ENCODE peak calls at places on chromosome 21, in five cellular contexts. S is A549, H is K562, M is HepG2, B is GM12878. V is an unnamed sample.

GRCh38 chr21:44461438-44462089 is 6.3 kb downstream of the LRRC3 start:
- DNase-seq in M (peak), S (no peak), B (no peak), H (peak), V (no peak)

GRCh38 chr21:36232641-36233040 is 76.0 kb downstream of the DOP1B start:
- DNase-seq in S (no peak), H (no peak), B (no peak), M (no peak), V (no peak)

GRCh38 chr21:30491963-30492428 is at the start of gene KRTAP19-3:
- DNase-seq in B (no peak), M (no peak), S (no peak), H (no peak), V (no peak)

GRCh38 chr21:37503848-37504467 is 137.4 kb downstream of the DYRK1A start:
- DNase-seq in H (no peak), M (peak), B (no peak), S (no peak), V (no peak)

GRCh38 chr21:23452384-23453083 is 2154.7 kb downstream of the MRPL39 start:
- DNase-seq in B (no peak), H (no peak), S (no peak), M (no peak), V (peak)

GRCh38 chr21:43893536-43894205 is 28.6 kb downstream of the AGPAT3 start:
- DNase-seq in H (peak), S (no peak), M (no peak), B (no peak), V (no peak)

GRCh38 chr21:31279986-31280385 is 64.1 kb downstream of the TIAM1 start:
- DNase-seq in H (no peak), S (no peak), B (no peak), M (no peak), V (no peak)

GRCh38 chr21:41388259-41388658 is 26.4 kb downstream of the MX2 start:
- DNase-seq in S (no peak), H (no peak), B (no peak), M (no peak), V (no peak)

GRCh38 chr21:24045775-24046215 is 1561.5 kb downstream of the MRPL39 start:
- DNase-seq in M (no peak), H (no peak), S (peak), B (no peak), V (peak)

GRCh38 chr21:44405948-44406872 is 49.1 kb upstream of the LRRC3 start:
- DNase-seq in S (no peak), M (no peak), B (no peak), H (no peak), V (no peak)

GRCh38 chr21:38037416-38037815 is 121.2 kb upstream of the KCNJ6 start:
- DNase-seq in B (no peak), H (no peak), S (peak), M (no peak), V (no peak)

GRCh38 chr21:26280715-26281310 is 110.2 kb upstream of the APP start:
- DNase-seq in S (no peak), H (no peak), B (no peak), M (no peak), V (no peak)

GRCh38 chr21:31351973-31352372 is 7.9 kb upstream of the TIAM1 start:
- DNase-seq in H (no peak), B (no peak), S (no peak), M (no peak), V (no peak)

GRCh38 chr21:44804762-44805161 is 3.1 kb upstream of the UBE2G2 start:
- DNase-seq in M (no peak), H (no peak), S (no peak), B (no peak), V (no peak)

GRCh38 chr21:22019766-22020165 is 1021.6 kb downstream of the NCAM2 start:
- DNase-seq in H (no peak), M (no peak), S (no peak), B (no peak), V (no peak)

GRCh38 chr21:18155508-18156193 is 89.0 kb upstream of the CHODL start:
- DNase-seq in H (no peak), M (no peak), B (no peak), S (no peak), V (no peak)

GRCh38 chr21:26920055-26920454 is 46.8 kb downstream of the ADAMTS5 start:
- DNase-seq in B (no peak), M (no peak), S (no peak), H (no peak), V (no peak)

GRCh38 chr21:37532868-37533780 is 166.6 kb downstream of the DYRK1A start:
- DNase-seq in B (no peak), S (peak), M (no peak), H (peak), V (peak)

GRCh38 chr21:19198801-19199200 is 795.2 kb upstream of the TMPRSS15 start:
- DNase-seq in B (no peak), H (no peak), S (no peak), M (no peak), V (no peak)

GRCh38 chr21:44085491-44086321 is 21.5 kb upstream of the PWP2 start:
- DNase-seq in H (no peak), S (no peak), B (no peak), M (no peak), V (no peak)

GRCh38 chr21:18117116-18117515 is 127.5 kb upstream of the CHODL start:
- DNase-seq in S (no peak), H (no peak), B (no peak), M (no peak), V (no peak)

GRCh38 chr21:37427221-37427620 is 60.6 kb downstream of the DYRK1A start:
- DNase-seq in B (no peak), M (no peak), H (no peak), S (no peak), V (no peak)

GRCh38 chr21:32749662-32750061 is 21.8 kb upstream of the SYNJ1 start:
- DNase-seq in B (no peak), S (no peak), M (no peak), H (no peak), V (no peak)

GRCh38 chr21:43865471-43866181 is 603 bp downstream of the AGPAT3 start:
- DNase-seq in B (no peak), S (no peak), H (peak), M (no peak), V (no peak)

GRCh38 chr21:44713846-44714245 is 2.5 kb upstream of the TSPEAR start:
- DNase-seq in S (no peak), M (no peak), B (no peak), H (no peak), V (no peak)

GRCh38 chr21:24225432-24225831 is 1381.8 kb downstream of the MRPL39 start:
- DNase-seq in H (no peak), M (no peak), B (no peak), S (no peak), V (no peak)

GRCh38 chr21:44875341-44875740 is 1.9 kb upstream of the PTTG1IP start:
- DNase-seq in H (no peak), S (peak), M (no peak), B (no peak), V (no peak)

GRCh38 chr21:36203603-36203889 is 46.9 kb downstream of the DOP1B start:
- DNase-seq in H (no peak), S (peak), M (peak), B (peak), V (no peak)

GRCh38 chr21:17763286-17764037 is 55.7 kb downstream of the C21orf91 start:
- DNase-seq in M (no peak), H (no peak), S (no peak), B (no peak), V (no peak)

GRCh38 chr21:41439245-41439644 is 13.2 kb downstream of the MX1 start:
- DNase-seq in S (no peak), B (no peak), M (no peak), H (no peak), V (no peak)

GRCh38 chr21:26422138-26422537 is 150.9 kb downstream of the CYYR1 start:
- DNase-seq in H (no peak), S (no peak), B (no peak), M (no peak), V (no peak)

GRCh38 chr21:17613242-17613676 is 558 bp upstream of the BTG3 start:
- DNase-seq in B (no peak), M (no peak), S (peak), H (no peak), V (no peak)

GRCh38 chr21:37226356-37226920 is 40.7 kb downstream of the VPS26C start:
- DNase-seq in B (no peak), S (no peak), H (no peak), M (no peak), V (no peak)

GRCh38 chr21:45922648-45923047 is 58.9 kb upstream of the COL6A1 start:
- DNase-seq in H (no peak), S (no peak), M (no peak), B (no peak), V (no peak)
- TF ChIP-seq ESRRA in H (no peak), S (no peak), M (no peak), B (no peak), V (no peak)

GRCh38 chr21:39189857-39190604 is 6.8 kb upstream of the PSMG1 start:
- DNase-seq in B (no peak), H (no peak), M (no peak), S (no peak), V (no peak)
- TF ChIP-seq MAX in B (no peak), H (no peak), M (no peak), S (no peak), V (no peak)

GRCh38 chr21:42541174-42541573 is 27.5 kb downstream of the SLC37A1 start:
- DNase-seq in S (no peak), H (no peak), M (no peak), B (no peak), V (no peak)
- TF ChIP-seq ESRRA in S (no peak), H (no peak), M (no peak), B (no peak), V (no peak)

DNA sequence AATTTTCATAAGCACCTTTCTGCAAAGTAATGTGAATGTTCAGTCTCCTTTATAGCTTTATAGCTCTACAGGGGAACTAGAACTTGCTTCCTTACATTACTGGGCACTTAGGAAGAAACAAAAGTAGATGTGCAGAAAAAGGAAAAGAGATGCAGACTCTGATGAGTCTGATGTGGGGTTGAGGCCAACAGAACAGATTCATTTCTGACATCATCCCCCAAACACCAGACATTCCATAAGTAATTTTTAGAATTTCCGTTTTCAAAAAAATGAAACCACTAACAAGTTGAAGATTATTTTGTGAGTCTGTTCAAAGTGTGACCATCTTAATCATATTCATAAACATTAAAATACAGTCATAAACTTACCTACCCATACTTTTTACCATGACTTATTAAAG is 96.0 kb downstream of the NRIP1 start:
- DNase-seq in M (no peak), S (no peak), H (no peak), B (no peak), V (no peak)
- TF ChIP-seq MAX in M (no peak), S (no peak), H (no peak), B (no peak), V (no peak)

DNA sequence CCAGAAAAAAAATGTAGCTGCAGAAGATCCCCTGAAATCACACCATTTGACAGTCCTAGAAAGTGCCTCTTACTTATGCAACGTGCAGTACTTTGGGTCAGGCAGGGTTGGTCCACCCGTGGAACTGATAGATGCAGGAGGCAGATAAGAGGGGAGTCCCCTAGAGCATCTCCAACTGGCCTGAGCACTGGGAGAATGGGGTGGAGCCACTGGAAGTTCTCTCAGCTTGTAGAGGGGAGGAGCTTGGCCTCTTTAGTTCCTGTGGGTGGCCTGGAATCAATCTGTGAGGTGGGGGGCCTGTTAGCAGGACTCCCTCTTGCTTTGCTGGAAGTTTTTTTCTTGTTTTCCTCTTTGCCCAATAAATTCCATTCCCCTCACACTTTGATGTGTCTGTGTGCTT is 335.7 kb upstream of the NCAM2 start:
- DNase-seq in H (no peak), M (no peak), S (no peak), B (no peak), V (peak)
- TF ChIP-seq ESRRA in H (no peak), M (no peak), S (no peak), B (no peak), V (no peak)

GRCh38 chr21:33817663-33818433 is 97.8 kb downstream of the ATP5PO start:
- DNase-seq in S (no peak), M (no peak), H (no peak), B (no peak), V (no peak)
- TF ChIP-seq MAX in S (no peak), M (no peak), H (no peak), B (no peak), V (no peak)

GRCh38 chr21:42624095-42624830 is 29.2 kb upstream of the PDE9A start:
- DNase-seq in H (no peak), M (peak), S (peak), B (no peak), V (no peak)
- TF ChIP-seq ESRRA in H (no peak), M (no peak), S (no peak), B (no peak), V (no peak)

GRCh38 chr21:14736162-14736561 is 190.0 kb upstream of the SAMSN1 start:
- DNase-seq in M (no peak), H (no peak), S (no peak), B (peak), V (no peak)

GRCh38 chr21:14734191-14734590 is 188.1 kb upstream of the SAMSN1 start:
- DNase-seq in S (no peak), M (no peak), B (no peak), H (no peak), V (no peak)

GRCh38 chr21:14736672-14737071 is 190.6 kb upstream of the SAMSN1 start:
- DNase-seq in B (no peak), S (no peak), H (no peak), M (no peak), V (no peak)

GRCh38 chr21:14737278-14737677 is 191.2 kb upstream of the SAMSN1 start:
- DNase-seq in S (no peak), B (no peak), H (no peak), M (no peak), V (no peak)

GRCh38 chr21:14734833-14735232 is 188.7 kb upstream of the SAMSN1 start:
- DNase-seq in H (no peak), M (no peak), S (no peak), B (no peak), V (no peak)
- TF ChIP-seq MAX in H (no peak), M (no peak), S (no peak), B (no peak), V (no peak)

DNA sequence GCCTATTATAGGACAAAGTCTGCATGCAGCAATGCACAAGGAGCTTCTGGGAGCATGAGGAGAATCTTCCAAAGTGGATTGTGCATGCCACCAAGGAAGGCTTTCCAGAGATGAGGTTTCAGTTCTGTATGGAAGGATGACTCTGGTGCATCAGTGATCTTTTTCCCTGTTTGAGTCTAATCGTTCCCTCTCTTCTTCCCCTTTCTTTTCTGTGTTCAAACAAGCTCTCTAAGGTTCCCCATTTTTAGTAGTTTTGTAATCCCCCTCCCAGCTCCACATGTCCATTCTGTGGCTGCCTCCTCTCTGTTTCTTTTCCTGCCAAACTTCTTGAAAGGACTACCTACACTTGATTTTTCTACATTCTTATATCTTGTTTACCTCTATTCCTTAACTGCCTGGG is 43.3 kb upstream of the USP25 start:
- DNase-seq in B (no peak), M (no peak), H (no peak), S (no peak), V (no peak)
- TF ChIP-seq ESRRA in B (no peak), M (no peak), H (no peak), S (no peak), V (no peak)

DNA sequence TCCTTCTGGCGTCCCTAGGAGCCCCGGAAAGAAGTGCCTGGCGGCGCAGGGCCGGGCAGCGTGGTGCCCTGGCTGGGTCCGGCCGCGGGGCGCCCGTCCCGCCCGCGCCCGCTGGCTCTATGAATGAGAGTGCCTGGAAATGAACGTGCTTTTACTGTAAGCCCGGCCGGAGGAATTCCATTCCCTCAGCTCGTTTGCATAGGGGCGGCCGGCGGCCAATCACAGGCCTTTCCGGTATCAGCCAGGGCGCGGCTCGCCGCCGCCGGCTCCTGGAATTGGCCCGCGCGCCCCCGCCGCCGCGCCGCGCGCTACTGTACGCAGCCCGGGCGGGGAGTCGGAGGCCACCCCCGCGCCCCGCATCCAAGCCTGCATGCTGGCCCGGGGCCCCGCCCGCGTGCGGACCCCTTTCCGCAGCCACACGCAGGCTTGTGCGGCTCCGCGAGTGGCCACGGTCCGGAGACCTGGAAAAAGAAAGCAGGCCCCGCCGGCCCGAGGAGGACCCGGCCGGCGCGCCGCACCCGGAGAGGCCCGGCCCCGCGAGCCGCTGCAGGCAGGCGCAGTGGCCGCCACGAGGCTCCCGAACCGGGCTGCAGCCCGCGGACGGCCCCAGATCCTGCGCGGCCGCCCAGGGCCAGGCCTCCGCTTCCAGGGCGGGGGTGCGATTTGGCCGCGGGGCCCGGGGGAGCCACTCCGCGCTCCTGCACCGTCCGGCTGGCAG is 160.4 kb downstream of the RUNX1 start:
- DNase-seq in M (peak), S (peak), H (peak), B (no peak), V (peak)
- TF ChIP-seq MAX in M (peak), S (no peak), H (no peak), B (no peak), V (no peak)

V was measured in WTC11.